ENCODE peak calls at places on chromosomes 5 and 9, in five cellular contexts. One of them, this sample, is unnamed.

GRCh38 chr5:158573829-158574228 is 525.9 kb downstream of the EBF1 start:
- DNase-seq in spleen: no peak
- DNase-seq in HepG2: no peak
- DNase-seq in osteoblast: no peak
- DNase-seq in left lung: no peak
- DNase-seq in this sample: no peak

GRCh38 chr5:76074487-76074886 is 8.7 kb upstream of the SV2C start:
- DNase-seq in spleen: no peak
- DNase-seq in HepG2: peak; percentile 3
- DNase-seq in osteoblast: no peak
- DNase-seq in left lung: no peak
- DNase-seq in this sample: no peak

GRCh38 chr9:74942801-74943200 is 9.9 kb downstream of the C9orf40 start:
- DNase-seq in spleen: no peak
- DNase-seq in HepG2: no peak
- DNase-seq in osteoblast: no peak
- DNase-seq in left lung: no peak
- DNase-seq in this sample: no peak

GRCh38 chr5:172102251-172102870 is 85.7 kb downstream of the STK10 start:
- DNase-seq in spleen: peak; percentile 79
- DNase-seq in HepG2: no peak
- DNase-seq in osteoblast: peak; percentile 26
- DNase-seq in left lung: no peak
- DNase-seq in this sample: no peak

GRCh38 chr9:79185866-79186265 is 385.9 kb upstream of the TLE4 start:
- DNase-seq in spleen: no peak
- DNase-seq in HepG2: no peak
- DNase-seq in osteoblast: no peak
- DNase-seq in left lung: no peak
- DNase-seq in this sample: no peak

GRCh38 chr9:123998970-123999621 is 12.5 kb upstream of the LHX2 start:
- DNase-seq in spleen: peak; percentile 73
- DNase-seq in HepG2: no peak
- DNase-seq in osteoblast: peak; percentile 90
- DNase-seq in left lung: no peak
- DNase-seq in this sample: no peak

GRCh38 chr9:127567119-127567897 is 44.8 kb upstream of the STXBP1 start:
- DNase-seq in spleen: no peak
- DNase-seq in HepG2: no peak
- DNase-seq in osteoblast: peak; percentile 88
- DNase-seq in left lung: peak; percentile 86
- DNase-seq in this sample: no peak

GRCh38 chr9:116870566-116870965 is 183.5 kb downstream of the TRIM32 start:
- DNase-seq in spleen: no peak
- DNase-seq in HepG2: peak; percentile 2
- DNase-seq in osteoblast: no peak
- DNase-seq in left lung: no peak
- DNase-seq in this sample: no peak

GRCh38 chr9:27368317-27368985 is 71.5 kb upstream of the EQTN start:
- DNase-seq in spleen: no peak
- DNase-seq in HepG2: no peak
- DNase-seq in osteoblast: no peak
- DNase-seq in left lung: no peak
- DNase-seq in this sample: no peak

GRCh38 chr9:37984672-37985611 is 81.0 kb upstream of the SLC25A51 start:
- DNase-seq in spleen: peak; percentile 47
- DNase-seq in HepG2: no peak
- DNase-seq in osteoblast: peak; percentile 92
- DNase-seq in left lung: no peak
- DNase-seq in this sample: no peak

GRCh38 chr5:20276061-20276958 is 288.3 kb upstream of the CDH18 start:
- DNase-seq in spleen: no peak
- DNase-seq in HepG2: peak; percentile 1
- DNase-seq in osteoblast: peak; percentile 74
- DNase-seq in left lung: no peak
- DNase-seq in this sample: no peak

GRCh38 chr9:107214915-107215314 is 68.2 kb upstream of the RAD23B start:
- DNase-seq in spleen: no peak
- DNase-seq in HepG2: no peak
- DNase-seq in osteoblast: no peak
- DNase-seq in left lung: no peak
- DNase-seq in this sample: no peak

DNA sequence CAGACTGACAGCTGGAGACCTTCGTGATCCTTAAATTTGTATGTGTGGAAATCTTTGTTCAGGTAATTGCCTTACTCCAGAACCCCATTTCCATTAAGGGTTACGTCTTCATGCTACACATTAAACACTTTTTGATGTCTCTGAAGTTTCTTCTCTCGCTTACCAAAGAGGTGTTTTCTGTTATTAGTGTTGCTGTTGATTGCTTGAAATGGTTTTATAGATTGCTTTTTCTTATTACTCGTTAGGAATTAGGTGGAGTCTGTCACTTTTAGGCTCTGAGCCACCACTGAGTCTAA is 62.3 kb upstream of the PPARGC1B start:
- DNase-seq in spleen: no peak
- DNase-seq in HepG2: no peak
- DNase-seq in osteoblast: no peak
- DNase-seq in left lung: no peak
- DNase-seq in this sample: no peak
- TF ChIP-seq CTCF in spleen: peak; percentile 17
- TF ChIP-seq CTCF in HepG2: no peak
- TF ChIP-seq CTCF in osteoblast: no peak
- TF ChIP-seq CTCF in left lung: no peak
- TF ChIP-seq CTCF in this sample: no peak

GRCh38 chr5:180831139-180832080 is 28.8 kb upstream of the MGAT1 start:
- DNase-seq in spleen: peak; percentile 97
- DNase-seq in HepG2: no peak
- DNase-seq in osteoblast: peak; percentile 96
- DNase-seq in left lung: peak; percentile 99
- DNase-seq in this sample: peak; percentile 89
- H3K36me3 ChIP-seq in spleen: peaks cover 7% of the 10 kb centered on the region
- H3K36me3 ChIP-seq in HepG2: no peaks in the 10 kb centered on the region
- H3K36me3 ChIP-seq in osteoblast: peaks cover 5% of the 10 kb centered on the region
- H3K36me3 ChIP-seq in left lung: no peaks in the 10 kb centered on the region
- H3K36me3 ChIP-seq in this sample: peaks cover 21% of the 10 kb centered on the region

GRCh38 chr5:173691931-173692330 is 75.5 kb upstream of the BOD1 start:
- DNase-seq in spleen: no peak
- DNase-seq in HepG2: no peak
- DNase-seq in osteoblast: no peak
- DNase-seq in left lung: no peak
- DNase-seq in this sample: no peak

GRCh38 chr5:173688708-173689107 is 72.3 kb upstream of the BOD1 start:
- DNase-seq in spleen: no peak
- DNase-seq in HepG2: no peak
- DNase-seq in osteoblast: no peak
- DNase-seq in left lung: no peak
- DNase-seq in this sample: no peak

GRCh38 chr5:173686950-173687349 is 70.5 kb upstream of the BOD1 start:
- DNase-seq in spleen: no peak
- DNase-seq in HepG2: no peak
- DNase-seq in osteoblast: no peak
- DNase-seq in left lung: no peak
- DNase-seq in this sample: no peak

GRCh38 chr5:173689171-173689676 is 72.8 kb upstream of the BOD1 start:
- DNase-seq in spleen: no peak
- DNase-seq in HepG2: peak; percentile 90
- DNase-seq in osteoblast: no peak
- DNase-seq in left lung: no peak
- DNase-seq in this sample: no peak

DNA sequence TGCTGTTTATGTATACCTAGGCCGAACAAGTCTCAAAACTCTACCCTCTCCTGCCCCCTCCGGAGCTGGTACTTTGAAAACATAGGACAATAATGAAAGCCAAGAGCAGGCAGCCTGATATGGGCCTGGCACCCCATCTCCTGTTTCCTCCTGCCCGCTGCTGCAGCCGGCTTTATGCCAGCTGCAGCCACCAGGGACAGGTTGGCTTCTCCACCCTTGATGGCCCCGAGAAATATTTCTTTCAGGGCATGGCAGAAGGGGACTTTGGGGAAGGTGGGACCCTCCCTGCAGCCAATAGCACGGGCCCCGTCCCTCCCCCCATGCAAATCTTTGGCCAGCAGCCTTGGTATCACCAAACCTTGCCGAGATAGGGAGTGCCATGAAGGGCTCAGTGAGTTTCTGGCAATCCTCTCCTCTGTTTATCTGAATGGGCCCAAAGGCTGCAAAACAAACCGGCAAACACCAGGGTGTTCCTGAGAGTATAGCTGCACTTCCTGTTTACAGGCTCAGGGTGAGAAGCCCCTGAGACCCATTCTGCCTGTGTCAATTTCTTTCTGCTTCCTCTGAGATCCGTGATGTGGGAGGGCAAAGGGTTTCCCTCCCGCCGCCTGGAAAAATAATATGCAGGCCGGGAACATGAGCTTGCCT is 73.4 kb upstream of the BOD1 start:
- DNase-seq in spleen: no peak
- DNase-seq in HepG2: peak; percentile 23
- DNase-seq in osteoblast: no peak
- DNase-seq in left lung: no peak
- DNase-seq in this sample: no peak
- H3K4me3 ChIP-seq in spleen: no peak overlapping the region
- H3K4me3 ChIP-seq in HepG2: peak overlapping the region; percentile 74
- H3K4me3 ChIP-seq in osteoblast: no peak overlapping the region
- H3K4me3 ChIP-seq in left lung: no peak overlapping the region
- H3K4me3 ChIP-seq in this sample: no peak overlapping the region

DNA sequence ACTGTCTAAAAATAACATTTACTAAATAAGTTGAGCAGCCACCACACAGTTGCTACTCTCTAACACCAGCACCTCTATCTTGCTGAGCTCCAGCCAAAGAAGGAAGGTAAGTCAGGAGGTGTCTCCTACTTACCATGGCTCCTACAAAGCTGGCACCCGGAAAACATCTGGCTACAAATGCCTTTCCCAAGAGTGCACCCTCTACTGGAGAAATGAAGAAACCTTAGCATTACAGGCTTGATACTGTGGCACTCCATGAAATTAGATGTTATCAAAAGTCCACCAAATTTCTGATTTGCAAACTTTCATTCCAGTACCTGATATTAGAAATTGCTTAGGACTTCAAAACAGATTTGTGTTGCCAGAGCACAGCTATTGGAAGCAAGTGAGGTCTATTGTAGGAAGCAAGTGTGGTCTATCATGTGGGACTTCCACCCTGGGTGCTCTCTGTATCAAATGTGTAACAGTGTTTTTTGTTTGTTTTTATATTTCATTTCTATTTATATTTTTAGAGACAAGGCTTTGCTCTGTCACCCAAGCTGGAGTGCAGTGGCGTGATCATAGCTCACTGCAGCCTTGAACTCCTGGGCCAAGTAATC is 25.7 kb upstream of the RFK start:
- DNase-seq in spleen: no peak
- DNase-seq in HepG2: peak; percentile 36
- DNase-seq in osteoblast: peak; percentile 15
- DNase-seq in left lung: no peak
- DNase-seq in this sample: no peak
- TF ChIP-seq CTCF in spleen: peak; percentile 45
- TF ChIP-seq CTCF in HepG2: peak; percentile 58
- TF ChIP-seq CTCF in osteoblast: peak; percentile 78
- TF ChIP-seq CTCF in left lung: peak; percentile 55
- TF ChIP-seq CTCF in this sample: peak; percentile 39

GRCh38 chr5:151465476-151465875 is 18.1 kb downstream of the SLC36A1 start:
- DNase-seq in spleen: no peak
- DNase-seq in HepG2: no peak
- DNase-seq in osteoblast: no peak
- DNase-seq in left lung: no peak
- DNase-seq in this sample: no peak
- H3K36me3 ChIP-seq in spleen: peaks cover 24% of the 10 kb centered on the region
- H3K36me3 ChIP-seq in HepG2: peaks cover 25% of the 10 kb centered on the region
- H3K36me3 ChIP-seq in osteoblast: peaks cover 25% of the 10 kb centered on the region
- H3K36me3 ChIP-seq in left lung: no peaks in the 10 kb centered on the region
- H3K36me3 ChIP-seq in this sample: peaks cover 59% of the 10 kb centered on the region

GRCh38 chr5:132526974-132527564 is 16.3 kb downstream of the IL5 start:
- DNase-seq in spleen: no peak
- DNase-seq in HepG2: peak; percentile 8
- DNase-seq in osteoblast: no peak
- DNase-seq in left lung: no peak
- DNase-seq in this sample: no peak

GRCh38 chr5:132530946-132531345 is 12.4 kb downstream of the IL5 start:
- DNase-seq in spleen: no peak
- DNase-seq in HepG2: no peak
- DNase-seq in osteoblast: no peak
- DNase-seq in left lung: no peak
- DNase-seq in this sample: no peak

GRCh38 chr5:132528866-132529634 is 14.3 kb downstream of the IL5 start:
- DNase-seq in spleen: no peak
- DNase-seq in HepG2: no peak
- DNase-seq in osteoblast: no peak
- DNase-seq in left lung: no peak
- DNase-seq in this sample: no peak

GRCh38 chr5:132525299-132525724 is 18.0 kb downstream of the IL5 start:
- DNase-seq in spleen: no peak
- DNase-seq in HepG2: no peak
- DNase-seq in osteoblast: no peak
- DNase-seq in left lung: no peak
- DNase-seq in this sample: no peak

DNA sequence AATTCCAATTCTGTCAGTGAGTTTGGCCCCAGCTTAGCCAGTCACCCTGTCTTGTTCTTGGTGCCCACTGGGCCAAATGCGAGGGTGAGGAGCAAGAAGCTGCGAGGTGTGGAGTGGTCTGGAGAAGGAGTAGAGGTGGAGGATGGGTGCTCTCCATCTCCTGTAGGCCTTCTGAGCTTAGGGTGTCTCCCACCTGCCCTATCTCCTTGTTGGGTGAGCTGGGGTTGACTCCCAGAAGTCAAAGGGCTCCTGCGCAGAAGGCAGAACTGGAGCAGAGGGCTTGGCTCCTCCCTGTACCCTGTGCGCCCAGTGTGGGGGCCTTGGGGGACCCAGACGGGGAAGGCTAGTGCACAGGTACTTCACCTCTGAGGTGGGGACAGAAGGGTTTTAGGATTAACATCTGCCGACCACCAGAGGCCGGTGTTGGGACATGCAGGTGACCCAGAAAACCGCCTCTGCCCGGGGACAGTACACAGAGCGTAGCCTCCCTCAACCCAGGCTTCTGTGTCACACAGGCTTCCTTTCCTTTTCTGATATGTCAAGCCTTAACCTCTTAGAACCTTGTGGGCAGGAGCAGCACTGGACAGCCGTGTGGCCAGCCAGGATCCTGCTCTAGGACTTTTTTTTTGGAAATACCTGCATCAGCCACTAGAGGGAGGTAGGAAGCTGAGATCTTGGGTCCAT is 16.9 kb downstream of the IL5 start:
- DNase-seq in spleen: no peak
- DNase-seq in HepG2: peak; percentile 66
- DNase-seq in osteoblast: peak; percentile 81
- DNase-seq in left lung: no peak
- DNase-seq in this sample: no peak
- H3K4me3 ChIP-seq in spleen: no peak overlapping the region
- H3K4me3 ChIP-seq in HepG2: peak overlapping the region; percentile 65
- H3K4me3 ChIP-seq in osteoblast: no peak overlapping the region
- H3K4me3 ChIP-seq in left lung: no peak overlapping the region
- H3K4me3 ChIP-seq in this sample: no peak overlapping the region

GRCh38 chr9:91775011-91775707 is 174.9 kb downstream of the ROR2 start:
- DNase-seq in spleen: peak; percentile 83
- DNase-seq in HepG2: peak; percentile 43
- DNase-seq in osteoblast: peak; percentile 89
- DNase-seq in left lung: no peak
- DNase-seq in this sample: no peak
- TF ChIP-seq CTCF in spleen: peak; percentile 79
- TF ChIP-seq CTCF in HepG2: peak; percentile 93
- TF ChIP-seq CTCF in osteoblast: peak; percentile 80
- TF ChIP-seq CTCF in left lung: peak; percentile 77
- TF ChIP-seq CTCF in this sample: peak; percentile 32

This sample was measured in ascending aorta.